ENCODE peak calls at places on chromosomes 7 and 10, in six cellular contexts. One of them, this sample, is unnamed.

GRCh38 chr7:4707134-4707651 is 25.1 kb downstream of the FOXK1 start:
- DNase-seq in NCI-H82: no peak
- DNase-seq in HFF-Myc: no peak
- DNase-seq in EH: no peak
- DNase-seq in PC-3: no peak
- DNase-seq in activated T-helper 9 cell treated with anti-CD3 and anti-CD28 coated beads, Interleukin-2, amount 50 U/mL, for 16 hours: no peak
- DNase-seq in this sample: no peak

GRCh38 chr7:1225462-1226154 is 7.1 kb upstream of the UNCX start:
- DNase-seq in NCI-H82: no peak
- DNase-seq in HFF-Myc: no peak
- DNase-seq in EH: no peak
- DNase-seq in PC-3: peak; percentile 19
- DNase-seq in activated T-helper 9 cell treated with anti-CD3 and anti-CD28 coated beads, Interleukin-2, amount 50 U/mL, for 16 hours: peak; percentile 20
- DNase-seq in this sample: no peak

GRCh38 chr7:65304175-65304574 is 69.5 kb upstream of the ZNF92 start:
- DNase-seq in NCI-H82: no peak
- DNase-seq in HFF-Myc: no peak
- DNase-seq in EH: no peak
- DNase-seq in PC-3: no peak
- DNase-seq in activated T-helper 9 cell treated with anti-CD3 and anti-CD28 coated beads, Interleukin-2, amount 50 U/mL, for 16 hours: no peak
- DNase-seq in this sample: no peak

GRCh38 chr7:135208417-135208793 is 2.9 kb downstream of the WDR91 start:
- DNase-seq in NCI-H82: no peak
- DNase-seq in HFF-Myc: no peak
- DNase-seq in EH: peak; percentile 21
- DNase-seq in PC-3: no peak
- DNase-seq in activated T-helper 9 cell treated with anti-CD3 and anti-CD28 coated beads, Interleukin-2, amount 50 U/mL, for 16 hours: no peak
- DNase-seq in this sample: no peak

GRCh38 chr10:68103867-68104255 is 5.4 kb upstream of the MYPN start:
- DNase-seq in NCI-H82: no peak
- DNase-seq in HFF-Myc: no peak
- DNase-seq in EH: no peak
- DNase-seq in PC-3: no peak
- DNase-seq in activated T-helper 9 cell treated with anti-CD3 and anti-CD28 coated beads, Interleukin-2, amount 50 U/mL, for 16 hours: no peak
- DNase-seq in this sample: no peak

GRCh38 chr7:137003606-137004005 is 135.2 kb downstream of the CHRM2 start:
- DNase-seq in NCI-H82: no peak
- DNase-seq in HFF-Myc: no peak
- DNase-seq in EH: no peak
- DNase-seq in PC-3: no peak
- DNase-seq in activated T-helper 9 cell treated with anti-CD3 and anti-CD28 coated beads, Interleukin-2, amount 50 U/mL, for 16 hours: no peak
- DNase-seq in this sample: no peak

GRCh38 chr10:125008689-125009579 is 67.0 kb downstream of the ZRANB1 start:
- DNase-seq in NCI-H82: no peak
- DNase-seq in HFF-Myc: no peak
- DNase-seq in EH: no peak
- DNase-seq in PC-3: no peak
- DNase-seq in activated T-helper 9 cell treated with anti-CD3 and anti-CD28 coated beads, Interleukin-2, amount 50 U/mL, for 16 hours: no peak
- DNase-seq in this sample: no peak

GRCh38 chr7:22387583-22387982 is 30.6 kb upstream of the RAPGEF5 start:
- DNase-seq in NCI-H82: no peak
- DNase-seq in HFF-Myc: no peak
- DNase-seq in EH: peak; percentile 86
- DNase-seq in PC-3: no peak
- DNase-seq in activated T-helper 9 cell treated with anti-CD3 and anti-CD28 coated beads, Interleukin-2, amount 50 U/mL, for 16 hours: no peak
- DNase-seq in this sample: no peak

GRCh38 chr7:27198871-27199801 is 755 bp downstream of the HOXA13 start:
- DNase-seq in NCI-H82: peak; percentile 62
- DNase-seq in HFF-Myc: no peak
- DNase-seq in EH: peak; percentile 48
- DNase-seq in PC-3: peak; percentile 20
- DNase-seq in activated T-helper 9 cell treated with anti-CD3 and anti-CD28 coated beads, Interleukin-2, amount 50 U/mL, for 16 hours: no peak
- DNase-seq in this sample: peak; percentile 57